ENCODE peak calls at places on chromosomes 2 and 18, in seven cellular contexts. V, L, O, X, T, I and D are unnamed samples.

GRCh38 chr2:154158101-154158500 is 286.4 kb downstream of the GALNT13 start:
- DNase-seq in V (no peak), L (no peak), O (no peak), X (no peak), T (no peak), I (no peak), D (no peak)

GRCh38 chr2:27431395-27431794 is 3.0 kb downstream of the NRBP1 start:
- DNase-seq in V (peak), L (no peak), O (no peak), X (no peak), T (no peak), I (no peak), D (peak)

GRCh38 chr2:64838817-64839216 is 150.4 kb upstream of the SLC1A4 start:
- DNase-seq in V (peak), L (peak), O (no peak), X (no peak), T (no peak), I (no peak), D (peak)

GRCh38 chr2:48202863-48203642 is 296.8 kb upstream of the FBXO11 start:
- DNase-seq in V (no peak), L (no peak), O (no peak), X (no peak), T (no peak), I (no peak), D (no peak)

GRCh38 chr2:40298026-40298425 is 153.9 kb downstream of the SLC8A1 start:
- DNase-seq in V (no peak), L (no peak), O (no peak), X (no peak), T (no peak), I (no peak), D (no peak)

GRCh38 chr2:71596011-71596410 is 142.7 kb downstream of the DYSF start:
- DNase-seq in V (no peak), L (no peak), O (no peak), X (no peak), T (no peak), I (no peak), D (no peak)

GRCh38 chr18:47036298-47036874 is 965 bp upstream of the ELOA2 start:
- DNase-seq in V (peak), L (no peak), O (peak), X (no peak), T (no peak), I (no peak), D (peak)

GRCh38 chr2:65220432-65221131 is 7.0 kb upstream of the ACTR2 start:
- DNase-seq in V (no peak), L (no peak), O (no peak), X (no peak), T (no peak), I (no peak), D (no peak)

GRCh38 chr2:206160807-206161179 is 1.1 kb downstream of the EEF1B2 start:
- DNase-seq in V (no peak), L (no peak), O (no peak), X (no peak), T (no peak), I (peak), D (no peak)

GRCh38 chr2:240655931-240656886 is 26.5 kb downstream of the AQP12B start:
- DNase-seq in V (peak), L (no peak), O (peak), X (no peak), T (no peak), I (no peak), D (peak)

GRCh38 chr18:29849145-29849544 is 1193.4 kb downstream of the DSC3 start:
- DNase-seq in V (peak), L (no peak), O (no peak), X (no peak), T (no peak), I (no peak), D (no peak)

GRCh38 chr18:5543854-5544389 is at the start of gene EPB41L3:
- DNase-seq in V (peak), L (no peak), O (no peak), X (peak), T (peak), I (no peak), D (peak)

GRCh38 chr2:28725021-28725711 is 26.5 kb upstream of the PPP1CB start:
- DNase-seq in V (no peak), L (no peak), O (no peak), X (no peak), T (no peak), I (no peak), D (no peak)

GRCh38 chr18:36872329-36872728 is 43.4 kb downstream of the KIAA1328 start:
- DNase-seq in V (peak), L (peak), O (no peak), X (no peak), T (no peak), I (no peak), D (no peak)

GRCh38 chr2:71930073-71930681 is 217.5 kb downstream of the CYP26B1 start:
- DNase-seq in V (no peak), L (no peak), O (no peak), X (no peak), T (no peak), I (no peak), D (no peak)

GRCh38 chr2:85161626-85161960 is 28.4 kb downstream of the TCF7L1 start:
- DNase-seq in V (no peak), L (no peak), O (no peak), X (no peak), T (no peak), I (no peak), D (no peak)

GRCh38 chr2:70094171-70094977 is 7.1 kb downstream of the PCBP1 start:
- DNase-seq in V (no peak), L (no peak), O (no peak), X (no peak), T (no peak), I (no peak), D (no peak)

GRCh38 chr18:65721634-65722033 is 29.2 kb upstream of the CDH7 start:
- DNase-seq in V (no peak), L (no peak), O (no peak), X (no peak), T (no peak), I (no peak), D (no peak)

GRCh38 chr2:180062178-180062577 is 55.1 kb upstream of the CWC22 start:
- DNase-seq in V (no peak), L (no peak), O (no peak), X (no peak), T (no peak), I (no peak), D (no peak)

GRCh38 chr2:197668296-197668695 is 7.1 kb downstream of the RFTN2 start:
- DNase-seq in V (no peak), L (no peak), O (no peak), X (no peak), T (no peak), I (no peak), D (no peak)

GRCh38 chr2:240566203-240567136 is 1.8 kb upstream of the RNPEPL1 start:
- DNase-seq in V (peak), L (no peak), O (peak), X (peak), T (peak), I (peak), D (peak)

GRCh38 chr2:189347540-189347939 is 93.7 kb upstream of the WDR75 start:
- DNase-seq in V (peak), L (peak), O (peak), X (peak), T (peak), I (no peak), D (peak)

GRCh38 chr2:62478093-62478580 is 27.9 kb downstream of the TMEM17 start:
- DNase-seq in V (peak), L (no peak), O (no peak), X (peak), T (no peak), I (no peak), D (peak)

GRCh38 chr2:118738524-118739308 is 108.7 kb downstream of the EN1 start:
- DNase-seq in V (peak), L (peak), O (no peak), X (peak), T (peak), I (no peak), D (peak)

GRCh38 chr2:105595536-105595935 is 149.2 kb upstream of the NCK2 start:
- DNase-seq in V (no peak), L (peak), O (no peak), X (no peak), T (no peak), I (no peak), D (no peak)

GRCh38 chr2:6290626-6291025 is 575.1 kb downstream of the CMPK2 start:
- DNase-seq in V (no peak), L (no peak), O (no peak), X (no peak), T (no peak), I (no peak), D (no peak)

GRCh38 chr2:175011505-175011904 is 6.3 kb upstream of the CHN1 start:
- DNase-seq in V (no peak), L (no peak), O (no peak), X (no peak), T (no peak), I (no peak), D (no peak)

GRCh38 chr18:78816114-78816513 is 163.5 kb upstream of the SALL3 start:
- DNase-seq in V (no peak), L (no peak), O (no peak), X (no peak), T (no peak), I (no peak), D (no peak)

GRCh38 chr2:199055336-199055735 is 402.4 kb downstream of the SATB2 start:
- DNase-seq in V (no peak), L (no peak), O (no peak), X (no peak), T (no peak), I (no peak), D (no peak)

GRCh38 chr2:17754773-17755425 is 961 bp downstream of the GEN1 start:
- DNase-seq in V (peak), L (no peak), O (no peak), X (no peak), T (no peak), I (no peak), D (no peak)

GRCh38 chr2:43328157-43328556 is 101.8 kb upstream of the ZFP36L2 start:
- DNase-seq in V (no peak), L (no peak), O (no peak), X (no peak), T (no peak), I (no peak), D (peak)
- TF ChIP-seq CTCF in V (no peak), L (no peak), O (no peak), X (no peak), T (no peak), I (no peak), D (no peak)

GRCh38 chr18:77130229-77131099 is 2.1 kb downstream of the MBP start:
- DNase-seq in V (no peak), L (no peak), O (no peak), X (no peak), T (no peak), I (no peak), D (no peak)

GRCh38 chr18:77131652-77132368 is 773 bp downstream of the MBP start:
- DNase-seq in V (peak), L (no peak), O (peak), X (peak), T (peak), I (peak), D (peak)

GRCh38 chr18:77127769-77128671 is 4.6 kb downstream of the MBP start:
- DNase-seq in V (peak), L (peak), O (peak), X (peak), T (peak), I (peak), D (peak)

GRCh38 chr18:77131100-77131651 is 1.4 kb downstream of the MBP start:
- DNase-seq in V (peak), L (no peak), O (no peak), X (no peak), T (no peak), I (peak), D (peak)

DNA sequence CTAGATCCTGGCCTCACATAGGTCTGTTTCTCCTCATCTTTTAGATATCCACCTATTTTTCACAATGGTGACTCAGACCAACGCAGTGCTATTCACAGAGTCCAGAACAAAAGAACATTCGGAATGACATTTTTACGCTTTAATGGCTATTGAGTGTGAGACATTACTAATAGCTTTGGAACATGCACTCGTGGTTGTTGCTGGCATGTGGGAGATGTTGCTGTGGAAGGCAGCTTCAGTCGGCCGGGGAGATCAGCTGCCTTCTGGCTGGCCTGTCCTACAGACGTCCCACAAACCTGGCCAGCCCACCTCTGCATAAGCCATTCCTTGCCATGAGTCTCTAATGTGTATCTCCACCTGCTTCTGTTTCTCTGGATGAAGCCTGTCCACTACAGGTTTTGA is 3.4 kb downstream of the MBP start:
- DNase-seq in V (peak), L (peak), O (no peak), X (peak), T (no peak), I (no peak), D (peak)
- TF ChIP-seq CTCF in V (no peak), L (no peak), O (no peak), X (no peak), T (no peak), I (no peak), D (no peak)

GRCh38 chr18:80158365-80158764 is 49.3 kb downstream of the ADNP2 start:
- DNase-seq in V (no peak), L (no peak), O (no peak), X (no peak), T (no peak), I (no peak), D (no peak)

GRCh38 chr18:80157708-80158343 is 48.8 kb downstream of the ADNP2 start:
- DNase-seq in V (peak), L (peak), O (peak), X (peak), T (peak), I (no peak), D (peak)

GRCh38 chr18:80163183-80163582 is 54.1 kb downstream of the ADNP2 start:
- DNase-seq in V (no peak), L (no peak), O (no peak), X (no peak), T (no peak), I (no peak), D (no peak)

GRCh38 chr18:80161781-80162417 is 52.8 kb downstream of the ADNP2 start:
- DNase-seq in V (no peak), L (no peak), O (no peak), X (no peak), T (no peak), I (no peak), D (no peak)

DNA sequence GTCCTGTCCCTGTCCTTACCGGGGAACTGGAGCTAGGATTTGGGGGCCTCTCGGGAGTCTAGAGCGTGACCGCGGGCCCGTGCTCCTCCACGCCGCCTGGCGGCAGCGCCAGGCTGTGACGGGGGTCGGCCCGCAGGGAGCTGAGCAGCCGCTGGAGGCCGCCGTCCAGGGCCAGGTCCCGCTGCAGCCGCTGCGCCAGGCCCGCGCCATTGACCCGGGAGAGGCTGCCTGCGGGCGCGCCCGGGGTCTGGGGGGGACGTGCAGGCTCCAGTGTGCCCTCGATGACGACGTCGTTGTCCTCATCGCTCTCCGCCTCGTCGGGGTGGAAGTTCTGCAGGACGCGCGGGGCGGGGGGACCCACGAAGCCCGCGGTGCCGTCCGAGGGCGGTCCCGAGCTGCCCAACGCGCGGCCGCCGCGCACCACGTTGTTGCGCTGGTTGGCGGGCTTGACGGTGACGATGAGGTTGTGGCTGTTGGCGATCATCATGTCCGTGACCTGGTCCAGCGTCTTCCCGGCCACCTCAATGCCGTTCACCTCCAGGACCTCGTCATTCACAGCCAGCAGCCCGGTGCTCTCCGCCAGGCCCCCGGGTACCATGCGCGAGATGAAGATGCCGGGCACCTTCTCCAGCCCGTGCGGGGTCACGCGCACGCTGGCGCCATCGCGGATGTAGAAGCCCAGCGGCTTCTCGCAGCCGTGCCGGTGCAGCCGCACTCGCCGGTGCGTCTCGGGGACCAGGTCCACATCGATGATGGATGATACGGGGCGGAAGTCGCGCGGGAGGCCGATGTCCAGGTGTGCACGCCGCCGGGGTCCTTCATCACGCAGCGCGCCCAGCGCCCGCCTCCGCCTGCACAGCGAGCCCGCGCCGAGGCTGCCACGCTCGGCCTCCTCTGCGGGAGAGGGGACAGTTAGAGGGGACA is 50.9 kb downstream of the ADNP2 start:
- DNase-seq in V (peak), L (no peak), O (peak), X (no peak), T (peak), I (peak), D (peak)
- TF ChIP-seq CTCF in V (peak), L (peak), O (peak), X (peak), T (peak), I (peak), D (peak)

DNA sequence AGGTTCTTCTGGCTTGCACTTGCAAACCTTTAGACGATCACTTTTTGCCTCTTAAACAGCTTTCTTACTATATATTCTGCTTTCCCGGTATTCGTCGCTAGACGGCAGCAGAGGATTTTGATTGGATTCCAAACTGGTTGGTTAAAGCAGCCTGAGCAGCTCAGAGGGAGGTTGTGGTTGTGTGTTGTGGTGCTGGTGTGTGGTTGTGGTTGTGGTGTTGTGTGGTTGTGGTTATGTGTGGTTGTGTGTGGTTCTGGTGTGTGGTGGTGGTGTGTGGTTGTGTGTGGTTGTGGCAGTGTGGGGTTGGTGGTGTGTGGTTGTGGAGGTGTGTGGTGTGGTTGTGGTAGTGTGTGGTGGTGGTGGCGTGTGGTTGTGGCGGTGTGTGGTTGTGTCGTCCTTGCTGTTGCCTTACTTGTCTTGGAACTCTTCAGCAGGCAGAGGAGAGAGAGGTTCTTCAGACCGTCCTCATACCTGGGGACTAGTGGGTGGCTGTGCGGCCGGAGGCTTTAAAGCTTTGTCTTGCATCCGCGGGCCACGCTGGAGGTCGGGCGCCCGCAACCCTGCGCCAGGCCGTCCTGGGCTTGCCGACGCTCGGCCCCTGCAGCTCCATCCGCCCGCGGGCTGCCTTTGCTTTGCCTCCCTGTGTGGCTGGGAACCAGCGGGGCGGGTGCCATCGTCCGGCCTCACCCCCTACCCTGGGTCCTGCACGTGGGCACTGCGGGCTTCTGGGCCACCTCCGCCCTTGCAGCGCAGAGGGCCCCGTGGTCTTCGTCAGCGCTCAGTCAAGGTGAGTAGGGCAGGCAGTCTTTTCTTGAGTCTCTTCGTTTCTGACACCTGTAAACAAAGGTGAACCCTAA is 190.8 kb downstream of the ARHGAP28 start:
- DNase-seq in V (peak), L (peak), O (peak), X (peak), T (peak), I (no peak), D (peak)
- TF ChIP-seq CTCF in V (peak), L (peak), O (peak), X (peak), T (peak), I (peak), D (peak)

GRCh38 chr18:27605107-27605834 is 420.2 kb upstream of the CHST9 start:
- DNase-seq in V (peak), L (peak), O (peak), X (peak), T (peak), I (no peak), D (peak)
- TF ChIP-seq CTCF in V (peak), L (peak), O (peak), X (peak), T (peak), I (peak), D (peak)

GRCh38 chr2:31081497-31081896 is 56.7 kb downstream of the GALNT14 start:
- DNase-seq in V (no peak), L (no peak), O (no peak), X (no peak), T (no peak), I (no peak), D (no peak)

GRCh38 chr2:31082002-31082401 is 56.2 kb downstream of the GALNT14 start:
- DNase-seq in V (no peak), L (no peak), O (no peak), X (no peak), T (no peak), I (no peak), D (no peak)

GRCh38 chr2:31080361-31080760 is 57.9 kb downstream of the GALNT14 start:
- DNase-seq in V (no peak), L (no peak), O (no peak), X (no peak), T (no peak), I (no peak), D (no peak)

GRCh38 chr2:31078579-31079105 is 59.6 kb downstream of the GALNT14 start:
- DNase-seq in V (no peak), L (no peak), O (no peak), X (no peak), T (no peak), I (no peak), D (no peak)

GRCh38 chr2:31079665-31080064 is 58.6 kb downstream of the GALNT14 start:
- DNase-seq in V (no peak), L (no peak), O (no peak), X (no peak), T (no peak), I (no peak), D (no peak)
- TF ChIP-seq CTCF in V (no peak), L (peak), O (no peak), X (no peak), T (no peak), I (peak), D (no peak)

GRCh38 chr18:49861659-49862058 is 48.3 kb upstream of the ACAA2 start:
- DNase-seq in V (peak), L (no peak), O (peak), X (no peak), T (no peak), I (no peak), D (peak)
- TF ChIP-seq CTCF in V (peak), L (peak), O (peak), X (no peak), T (peak), I (peak), D (peak)